ENCODE peak calls at places on chromosomes 5 and 9, in ten cellular contexts. B is GM13977; U is NCI-H1092 treated with DMSO at 0.1 percent for 48 hours; F is MM.1S; T is stimulated activated CD4-positive, alpha-beta T cell treated with anti-CD3 and anti-CD28 coated beads, Interleukin-2, amount 100 ng/mL, for 48 hours; V is GM23338; C is GM12865; Y is fibroblast of lung; I is HTR-8/SVneo; D is activated T-cell treated with anti-CD3 and anti-CD28 coated beads, Interleukin-2, amount 50 U/mL, for 24 hours. P is an unnamed sample.

GRCh38 chr5:5276471-5276870 is 136.3 kb downstream of the ADAMTS16 start:
- DNase-seq in B (no peak), U (no peak), F (no peak), T (no peak), V (no peak), C (no peak), Y (no peak), I (no peak), D (no peak), P (no peak)

GRCh38 chr9:100084734-100085133 is 14.1 kb downstream of the ERP44 start:
- DNase-seq in B (peak; percentile 59), U (no peak), F (peak; percentile 88), T (no peak), V (no peak), C (peak; percentile 84), Y (no peak), I (no peak), D (no peak), P (no peak)

GRCh38 chr9:34601883-34602570 is 9.9 kb downstream of the RPP25L start:
- DNase-seq in B (no peak), U (no peak), F (no peak), T (no peak), V (no peak), C (no peak), Y (no peak), I (no peak), D (no peak), P (no peak)

GRCh38 chr5:142213077-142213476 is 104.5 kb downstream of the NDFIP1 start:
- DNase-seq in B (no peak), U (no peak), F (no peak), T (no peak), V (no peak), C (no peak), Y (no peak), I (no peak), D (no peak), P (no peak)

GRCh38 chr9:19512432-19512831 is 103.6 kb downstream of the ACER2 start:
- DNase-seq in B (no peak), U (no peak), F (no peak), T (no peak), V (no peak), C (no peak), Y (no peak), I (no peak), D (no peak), P (no peak)

GRCh38 chr5:96658272-96658671 is 3.9 kb upstream of the CAST start:
- DNase-seq in B (no peak), U (no peak), F (no peak), T (no peak), V (peak; percentile 18), C (no peak), Y (peak; percentile 69), I (no peak), D (no peak), P (no peak)

GRCh38 chr5:61817472-61818326 is 485.6 kb downstream of the ZSWIM6 start:
- DNase-seq in B (no peak), U (peak; percentile 27), F (no peak), T (no peak), V (peak; percentile 71), C (no peak), Y (peak; percentile 49), I (peak; percentile 50), D (no peak), P (no peak)

GRCh38 chr5:9733456-9733855 is 103.3 kb upstream of the TAS2R1 start:
- DNase-seq in B (no peak), U (no peak), F (no peak), T (no peak), V (no peak), C (no peak), Y (peak; percentile 3), I (no peak), D (no peak), P (no peak)

GRCh38 chr9:36101916-36102741 is 34.4 kb upstream of the GLIPR2 start:
- DNase-seq in B (no peak), U (no peak), F (no peak), T (no peak), V (no peak), C (no peak), Y (peak; percentile 100), I (peak; percentile 59), D (no peak), P (peak; percentile 76)

GRCh38 chr9:92764381-92764987 is at the start of gene BICD2:
- DNase-seq in B (no peak), U (no peak), F (no peak), T (peak; percentile 91), V (no peak), C (no peak), Y (no peak), I (no peak), D (no peak), P (no peak)

GRCh38 chr9:89522261-89522978 is 24.5 kb upstream of the SEMA4D start:
- DNase-seq in B (peak; percentile 83), U (no peak), F (peak; percentile 93), T (peak; percentile 54), V (no peak), C (peak; percentile 92), Y (no peak), I (no peak), D (peak; percentile 71), P (no peak)

GRCh38 chr5:91020065-91020800 is 362.9 kb downstream of the ARRDC3 start:
- DNase-seq in B (no peak), U (no peak), F (no peak), T (no peak), V (no peak), C (no peak), Y (peak; percentile 77), I (no peak), D (no peak), P (no peak)